ENCODE peak calls at places on chromosomes 13 and 19, in four cellular contexts. C is CD8-positive, alpha-beta T cell; B is substantia nigra; I is heart right ventricle. R is an unnamed sample.

GRCh38 chr19:28377077-28377476 is 835.9 kb downstream of the UQCRFS1 start:
- DNase-seq in C (no peak), I (no peak), B (no peak), R (no peak)

GRCh38 chr13:38872693-38873092 is 117.9 kb downstream of the STOML3 start:
- DNase-seq in B (peak), I (peak), C (no peak), R (no peak)

GRCh38 chr19:3162418-3163229 is 15.9 kb upstream of the S1PR4 start:
- DNase-seq in I (no peak), C (no peak), B (no peak), R (no peak)

GRCh38 chr19:39052243-39052746 is 19.9 kb upstream of the FBXO27 start:
- DNase-seq in C (peak), B (peak), I (peak), R (no peak)

GRCh38 chr19:47681936-47682335 is 31.3 kb upstream of the EHD2 start:
- DNase-seq in C (no peak), I (no peak), B (no peak), R (no peak)

GRCh38 chr19:7925171-7925837 is 631 bp downstream of the CTXN1 start:
- DNase-seq in C (peak), B (peak), I (peak), R (no peak)

GRCh38 chr19:48962029-48962848 is 2.9 kb upstream of the FTL start:
- DNase-seq in C (peak), B (peak), I (peak), R (no peak)

GRCh38 chr13:114062754-114063153 is 69.7 kb downstream of the RASA3 start:
- DNase-seq in B (peak), C (no peak), I (no peak), R (no peak)

GRCh38 chr19:18329035-18329376 is 6.1 kb upstream of the LSM4 start:
- DNase-seq in I (no peak), B (no peak), C (no peak), R (no peak)

GRCh38 chr13:40145139-40145538 is 489.7 kb downstream of the COG6 start:
- DNase-seq in I (no peak), C (no peak), B (no peak), R (no peak)

GRCh38 chr13:34179481-34179880 is 361.5 kb downstream of the RFC3 start:
- DNase-seq in B (no peak), I (no peak), C (no peak), R (no peak)

GRCh38 chr19:47854459-47854858 is 4.6 kb upstream of the TPRX2 start:
- DNase-seq in C (no peak), I (no peak), B (no peak), R (no peak)

GRCh38 chr13:39353988-39354387 is 249.0 kb downstream of the LHFPL6 start:
- DNase-seq in C (no peak), B (no peak), I (no peak), R (peak)

GRCh38 chr13:77274126-77274525 is 52.8 kb downstream of the MYCBP2 start:
- DNase-seq in C (no peak), B (no peak), I (no peak), R (no peak)

GRCh38 chr19:31348416-31349159 is 648 bp downstream of the TSHZ3 start:
- DNase-seq in C (no peak), B (no peak), I (peak), R (no peak)

GRCh38 chr19:58395979-58396627 is 647 bp downstream of the RNF225 start:
- DNase-seq in C (no peak), B (no peak), I (no peak), R (no peak)

DNA sequence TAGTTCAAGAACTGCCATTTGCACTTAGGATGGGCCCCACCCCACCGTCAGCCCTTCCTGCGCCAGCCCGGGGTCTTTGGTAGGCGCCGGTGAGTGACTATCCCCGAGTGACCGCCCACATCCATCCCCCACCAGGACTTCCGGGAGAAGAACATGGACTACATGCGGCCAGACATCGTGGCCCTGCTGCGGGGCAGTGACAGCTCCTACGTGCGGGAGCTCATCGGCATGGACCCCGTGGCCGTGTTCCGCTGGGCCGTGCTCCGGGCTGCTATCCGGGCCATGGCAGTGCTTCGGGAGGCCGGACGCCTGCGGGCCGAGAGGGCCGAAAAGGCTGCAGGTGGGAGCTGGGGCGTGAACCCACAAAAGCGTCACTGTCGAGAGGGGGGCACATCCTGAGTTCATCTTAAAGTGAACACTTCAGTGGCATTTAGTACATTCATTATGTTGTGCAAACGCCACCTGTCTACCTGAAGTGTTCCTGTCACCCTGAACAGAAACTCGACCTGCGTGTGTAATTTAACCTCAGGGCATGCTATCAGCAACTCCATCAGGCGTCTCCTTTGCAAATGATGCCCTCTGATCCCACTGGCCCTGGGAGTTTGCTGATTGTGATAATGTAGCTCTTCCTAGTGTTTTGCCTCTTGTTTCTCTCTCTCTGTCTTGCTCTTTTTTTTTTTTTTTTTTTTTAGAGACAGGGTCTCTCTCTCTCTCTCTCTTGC is 42.4 kb upstream of the USE1 start:
- DNase-seq in C (no peak), B (no peak), I (no peak), R (no peak)
- H3K27ac ChIP-seq in C (no peak), B (no peak), I (no peak), R (no peak)

GRCh38 chr13:36888645-36889044 is 31.4 kb downstream of the SMAD9 start:
- DNase-seq in C (no peak), B (no peak), I (no peak), R (no peak)
- H3K27ac ChIP-seq in C (no peak), B (no peak), I (no peak), R (no peak)

DNA sequence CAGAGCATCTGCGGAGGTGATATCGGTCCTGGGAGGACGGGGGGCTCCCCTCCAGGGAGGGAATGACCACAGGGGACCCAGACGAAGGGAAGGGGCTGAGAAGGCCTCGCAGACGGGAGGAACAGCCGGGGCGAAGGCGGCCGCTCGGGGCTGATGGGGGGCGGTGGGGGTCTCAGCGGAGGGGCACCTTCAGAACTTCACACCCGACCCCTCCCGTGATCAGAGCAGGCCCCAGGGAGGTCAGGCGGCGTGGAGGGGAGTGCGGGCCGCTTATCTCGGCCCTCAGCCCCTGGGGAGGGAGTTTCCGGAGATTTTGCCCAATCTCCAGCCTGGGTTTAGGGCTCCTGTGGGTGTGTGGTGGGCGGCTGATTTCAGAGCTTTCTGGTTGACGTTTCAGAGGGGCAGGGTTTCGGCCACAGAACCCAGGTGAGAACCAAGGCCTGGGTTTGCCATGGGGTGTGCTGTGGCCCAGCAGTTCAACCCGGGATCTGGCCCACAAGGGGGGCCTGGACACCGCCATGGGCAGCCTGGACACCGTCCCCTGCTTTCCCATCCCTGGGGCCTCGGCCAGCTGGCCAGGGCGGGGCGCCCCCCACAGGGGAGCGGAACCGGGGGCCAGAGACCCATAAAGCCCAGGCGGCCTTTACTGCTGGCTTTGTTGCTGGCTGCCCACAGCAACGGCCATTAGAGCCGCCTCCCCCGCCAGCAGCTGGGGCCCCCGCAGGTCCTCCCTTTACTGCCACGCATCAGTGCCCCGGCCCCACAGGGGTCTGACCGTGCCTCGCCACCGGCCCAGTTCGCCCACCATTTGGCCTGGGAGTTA is 29.0 kb downstream of the ARID3A start:
- DNase-seq in C (no peak), B (no peak), I (no peak), R (no peak)
- H3K27ac ChIP-seq in C (no peak), B (no peak), I (no peak), R (no peak)

DNA sequence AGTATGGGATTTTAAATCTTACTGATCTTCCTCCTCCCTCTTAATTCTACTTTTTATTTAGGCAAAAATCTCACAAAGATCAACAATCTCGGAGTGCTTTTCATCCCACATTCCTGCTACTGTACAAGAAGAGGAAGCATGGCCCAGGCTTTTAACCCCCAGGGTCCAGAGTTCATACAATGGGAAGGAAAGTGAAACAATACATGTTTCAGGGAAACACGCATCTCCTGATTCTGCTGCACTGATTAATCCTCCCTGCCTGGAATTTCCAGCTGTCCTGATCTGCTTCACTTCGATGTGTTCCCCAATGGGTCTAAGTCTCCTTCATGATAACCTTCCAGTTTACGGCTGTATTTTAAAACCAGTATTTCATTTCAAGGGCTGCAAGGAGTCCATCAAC is 44.5 kb downstream of the COL4A1 start:
- DNase-seq in C (no peak), I (no peak), B (no peak), R (no peak)
- H3K27ac ChIP-seq in C (no peak), I (peak), B (no peak), R (no peak)

R was measured in epithelial cell of prostate.